ENCODE peak calls at places on chromosomes 16 and 17, in eight cellular contexts. One of them, this sample, is unnamed.

GRCh38 chr17:74924250-74924948 is at the start of gene OTOP2:
- DNase-seq in HepG2: no peak
- DNase-seq in spleen: peak; percentile 80
- DNase-seq in K562: no peak
- DNase-seq in HCT116: no peak
- DNase-seq in prostate gland: no peak
- DNase-seq in transverse colon: peak; percentile 25
- DNase-seq in H1: peak; percentile 67
- DNase-seq in this sample: no peak

GRCh38 chr16:49593423-49594040 is 219.9 kb downstream of the C16orf78 start:
- DNase-seq in HepG2: no peak
- DNase-seq in spleen: peak; percentile 41
- DNase-seq in K562: no peak
- DNase-seq in HCT116: no peak
- DNase-seq in prostate gland: no peak
- DNase-seq in transverse colon: no peak
- DNase-seq in H1: peak; percentile 47
- DNase-seq in this sample: no peak

GRCh38 chr17:79042421-79043190 is 18.6 kb downstream of the C1QTNF1 start:
- DNase-seq in HepG2: peak; percentile 49
- DNase-seq in spleen: peak; percentile 90
- DNase-seq in K562: peak; percentile 69
- DNase-seq in HCT116: peak; percentile 60
- DNase-seq in prostate gland: peak; percentile 79
- DNase-seq in transverse colon: peak; percentile 86
- DNase-seq in H1: peak; percentile 94
- DNase-seq in this sample: no peak

GRCh38 chr17:917391-917811 is 62.2 kb downstream of the NXN start:
- DNase-seq in HepG2: no peak
- DNase-seq in spleen: peak; percentile 75
- DNase-seq in K562: no peak
- DNase-seq in HCT116: no peak
- DNase-seq in prostate gland: no peak
- DNase-seq in transverse colon: no peak
- DNase-seq in H1: no peak
- DNase-seq in this sample: no peak

GRCh38 chr17:76452102-76452645 is 778 bp downstream of the UBE2O start:
- DNase-seq in HepG2: no peak
- DNase-seq in spleen: peak; percentile 87
- DNase-seq in K562: no peak
- DNase-seq in HCT116: no peak
- DNase-seq in prostate gland: no peak
- DNase-seq in transverse colon: peak; percentile 32
- DNase-seq in H1: no peak
- DNase-seq in this sample: no peak

GRCh38 chr16:89565506-89566372 is 5.3 kb downstream of the RPL13 start:
- DNase-seq in HepG2: peak; percentile 57
- DNase-seq in spleen: peak; percentile 85
- DNase-seq in K562: peak; percentile 59
- DNase-seq in HCT116: peak; percentile 69
- DNase-seq in prostate gland: peak; percentile 27
- DNase-seq in transverse colon: peak; percentile 66
- DNase-seq in H1: peak; percentile 94
- DNase-seq in this sample: no peak

GRCh38 chr17:49975531-49975930 is 6.5 kb downstream of the DLX4 start:
- DNase-seq in HepG2: no peak
- DNase-seq in spleen: no peak
- DNase-seq in K562: no peak
- DNase-seq in HCT116: no peak
- DNase-seq in prostate gland: no peak
- DNase-seq in transverse colon: no peak
- DNase-seq in H1: no peak
- DNase-seq in this sample: no peak

GRCh38 chr16:88773812-88774291 is 11.2 kb downstream of the PIEZO1 start:
- DNase-seq in HepG2: no peak
- DNase-seq in spleen: no peak
- DNase-seq in K562: peak; percentile 90
- DNase-seq in HCT116: no peak
- DNase-seq in prostate gland: no peak
- DNase-seq in transverse colon: peak; percentile 64
- DNase-seq in H1: no peak
- DNase-seq in this sample: no peak

GRCh38 chr16:75252049-75252864 is 833 bp upstream of the BCAR1 start:
- DNase-seq in HepG2: no peak
- DNase-seq in spleen: peak; percentile 54
- DNase-seq in K562: no peak
- DNase-seq in HCT116: no peak
- DNase-seq in prostate gland: no peak
- DNase-seq in transverse colon: no peak
- DNase-seq in H1: no peak
- DNase-seq in this sample: no peak

GRCh38 chr16:49639739-49640388 is 216.0 kb downstream of the ZNF423 start:
- DNase-seq in HepG2: peak; percentile 56
- DNase-seq in spleen: peak; percentile 54
- DNase-seq in K562: no peak
- DNase-seq in HCT116: no peak
- DNase-seq in prostate gland: no peak
- DNase-seq in transverse colon: no peak
- DNase-seq in H1: peak; percentile 66
- DNase-seq in this sample: no peak

GRCh38 chr17:77375917-77376651 is 235.3 kb downstream of the SEC14L1 start:
- DNase-seq in HepG2: no peak
- DNase-seq in spleen: peak; percentile 91
- DNase-seq in K562: no peak
- DNase-seq in HCT116: no peak
- DNase-seq in prostate gland: no peak
- DNase-seq in transverse colon: peak; percentile 55
- DNase-seq in H1: no peak
- DNase-seq in this sample: no peak

GRCh38 chr17:52790359-52790955 is 631.9 kb upstream of the CA10 start:
- DNase-seq in HepG2: no peak
- DNase-seq in spleen: no peak
- DNase-seq in K562: no peak
- DNase-seq in HCT116: no peak
- DNase-seq in prostate gland: no peak
- DNase-seq in transverse colon: no peak
- DNase-seq in H1: no peak
- DNase-seq in this sample: no peak

GRCh38 chr17:37818689-37819088 is 73.8 kb upstream of the HNF1B start:
- DNase-seq in HepG2: no peak
- DNase-seq in spleen: no peak
- DNase-seq in K562: no peak
- DNase-seq in HCT116: peak; percentile 57
- DNase-seq in prostate gland: peak; percentile 54
- DNase-seq in transverse colon: peak; percentile 45
- DNase-seq in H1: no peak
- DNase-seq in this sample: no peak

GRCh38 chr16:23122107-23122506 is 27.1 kb downstream of the USP31 start:
- DNase-seq in HepG2: no peak
- DNase-seq in spleen: no peak
- DNase-seq in K562: no peak
- DNase-seq in HCT116: no peak
- DNase-seq in prostate gland: no peak
- DNase-seq in transverse colon: no peak
- DNase-seq in H1: no peak
- DNase-seq in this sample: no peak

GRCh38 chr16:23121024-23121423 is 28.2 kb downstream of the USP31 start:
- DNase-seq in HepG2: no peak
- DNase-seq in spleen: no peak
- DNase-seq in K562: no peak
- DNase-seq in HCT116: no peak
- DNase-seq in prostate gland: peak; percentile 40
- DNase-seq in transverse colon: no peak
- DNase-seq in H1: no peak
- DNase-seq in this sample: no peak

GRCh38 chr16:23125277-23125676 is 24.0 kb downstream of the USP31 start:
- DNase-seq in HepG2: no peak
- DNase-seq in spleen: no peak
- DNase-seq in K562: no peak
- DNase-seq in HCT116: no peak
- DNase-seq in prostate gland: no peak
- DNase-seq in transverse colon: no peak
- DNase-seq in H1: no peak
- DNase-seq in this sample: no peak

GRCh38 chr16:23128056-23128455 is 21.2 kb downstream of the USP31 start:
- DNase-seq in HepG2: no peak
- DNase-seq in spleen: no peak
- DNase-seq in K562: no peak
- DNase-seq in HCT116: no peak
- DNase-seq in prostate gland: no peak
- DNase-seq in transverse colon: no peak
- DNase-seq in H1: no peak
- DNase-seq in this sample: no peak

GRCh38 chr16:23124315-23124714 is 24.9 kb downstream of the USP31 start:
- DNase-seq in HepG2: no peak
- DNase-seq in spleen: no peak
- DNase-seq in K562: no peak
- DNase-seq in HCT116: no peak
- DNase-seq in prostate gland: no peak
- DNase-seq in transverse colon: no peak
- DNase-seq in H1: no peak
- DNase-seq in this sample: no peak
- H3K27ac ChIP-seq in HepG2: no peak overlapping the region
- H3K27ac ChIP-seq in spleen: no peak overlapping the region
- H3K27ac ChIP-seq in K562: no peak overlapping the region
- H3K27ac ChIP-seq in HCT116: no peak overlapping the region
- H3K27ac ChIP-seq in prostate gland: no peak overlapping the region
- H3K27ac ChIP-seq in transverse colon: peak overlapping the region; percentile 10
- H3K27ac ChIP-seq in H1: no peak overlapping the region
- H3K27ac ChIP-seq in this sample: peak overlapping the region; percentile 76

GRCh38 chr17:80476877-80477646 is 655 bp upstream of the NPTX1 start:
- DNase-seq in HepG2: no peak
- DNase-seq in spleen: no peak
- DNase-seq in K562: peak; percentile 39
- DNase-seq in HCT116: no peak
- DNase-seq in prostate gland: no peak
- DNase-seq in transverse colon: no peak
- DNase-seq in H1: no peak
- DNase-seq in this sample: no peak
- H3K4me3 ChIP-seq in HepG2: peak overlapping the region; percentile 20
- H3K4me3 ChIP-seq in spleen: peak overlapping the region; percentile 20
- H3K4me3 ChIP-seq in K562: no peak overlapping the region
- H3K4me3 ChIP-seq in HCT116: no peak overlapping the region
- H3K4me3 ChIP-seq in prostate gland: peak overlapping the region; percentile 6
- H3K4me3 ChIP-seq in transverse colon: peak overlapping the region; percentile 33
- H3K4me3 ChIP-seq in H1: no peak overlapping the region
- H3K4me3 ChIP-seq in this sample: peak overlapping the region; percentile 51

GRCh38 chr17:28706471-28707338 is 5.0 kb downstream of the PROCA1 start:
- DNase-seq in HepG2: no peak
- DNase-seq in spleen: no peak
- DNase-seq in K562: peak; percentile 35
- DNase-seq in HCT116: no peak
- DNase-seq in prostate gland: no peak
- DNase-seq in transverse colon: no peak
- DNase-seq in H1: no peak
- DNase-seq in this sample: no peak
- TF ChIP-seq POLR2AphosphoS5 in HepG2: no peak
- TF ChIP-seq POLR2AphosphoS5 in spleen: no peak
- TF ChIP-seq POLR2AphosphoS5 in K562: no peak
- TF ChIP-seq POLR2AphosphoS5 in HCT116: no peak
- TF ChIP-seq POLR2AphosphoS5 in prostate gland: no peak
- TF ChIP-seq POLR2AphosphoS5 in transverse colon: no peak
- TF ChIP-seq POLR2AphosphoS5 in H1: no peak
- TF ChIP-seq POLR2AphosphoS5 in this sample: no peak

DNA sequence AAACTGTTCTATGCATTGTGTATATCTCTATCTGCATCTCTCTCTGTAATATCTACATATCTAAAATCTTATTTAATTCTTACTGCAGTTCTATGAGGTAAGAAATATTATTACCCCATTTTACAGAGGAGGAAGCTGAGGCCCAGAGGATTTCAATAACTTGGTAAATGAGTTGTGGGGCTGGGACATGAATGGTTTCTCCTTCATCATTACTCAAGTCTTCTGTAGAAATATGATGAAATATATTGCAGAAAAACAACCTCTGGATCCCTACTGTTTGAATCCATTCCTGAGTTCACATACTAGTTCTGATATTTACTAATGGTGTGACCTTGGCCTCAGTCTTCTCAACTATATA is 45.5 kb upstream of the NLK start:
- DNase-seq in HepG2: no peak
- DNase-seq in spleen: no peak
- DNase-seq in K562: no peak
- DNase-seq in HCT116: no peak
- DNase-seq in prostate gland: no peak
- DNase-seq in transverse colon: no peak
- DNase-seq in H1: no peak
- DNase-seq in this sample: no peak
- H3K27ac ChIP-seq in HepG2: no peak overlapping the region
- H3K27ac ChIP-seq in spleen: no peak overlapping the region
- H3K27ac ChIP-seq in K562: no peak overlapping the region
- H3K27ac ChIP-seq in HCT116: no peak overlapping the region
- H3K27ac ChIP-seq in prostate gland: no peak overlapping the region
- H3K27ac ChIP-seq in transverse colon: no peak overlapping the region
- H3K27ac ChIP-seq in H1: no peak overlapping the region
- H3K27ac ChIP-seq in this sample: no peak overlapping the region

DNA sequence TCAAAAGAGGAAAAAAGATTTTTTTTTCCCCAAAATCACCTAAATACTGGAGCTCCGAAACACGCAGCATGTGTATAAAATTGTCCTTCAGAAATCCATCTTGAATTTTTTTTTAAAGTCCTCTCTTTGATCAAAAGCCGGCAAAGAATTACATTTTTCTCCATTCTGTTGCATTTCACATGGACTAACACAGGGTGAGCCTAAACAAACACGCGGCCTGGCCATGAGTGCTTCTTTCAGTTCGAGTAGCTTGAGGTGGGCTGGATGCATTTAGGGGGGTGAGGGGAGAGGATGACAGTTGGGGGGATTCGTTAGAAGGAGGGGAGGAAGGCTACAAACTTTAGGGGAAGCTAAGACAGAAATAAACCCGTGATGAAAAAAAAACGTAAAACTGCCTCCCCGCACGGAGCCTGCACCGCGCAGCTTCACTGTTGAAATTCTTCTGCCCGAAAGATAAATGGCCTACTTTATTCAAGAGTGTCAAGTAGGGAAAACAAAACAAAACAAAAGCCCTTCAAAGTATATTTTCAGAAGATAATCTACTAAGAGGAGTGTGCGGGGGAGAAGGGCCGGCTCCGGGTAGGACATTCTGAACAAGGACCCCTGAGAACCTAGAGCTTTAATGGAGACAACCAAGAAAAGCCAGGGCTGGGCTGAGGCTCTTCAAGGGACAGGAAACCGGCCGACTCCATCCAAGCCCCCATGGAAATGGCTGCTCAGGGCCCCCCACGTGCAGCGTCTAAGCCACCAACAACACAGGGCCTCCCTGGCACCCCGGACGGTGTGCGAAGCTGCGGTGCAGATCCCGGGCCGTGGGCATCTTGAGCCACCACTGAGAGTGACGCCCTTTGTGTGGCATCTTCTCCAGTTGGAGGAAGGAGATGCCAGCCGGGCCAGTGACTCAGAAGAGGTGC is 251.2 kb downstream of the C16orf95 start:
- DNase-seq in HepG2: no peak
- DNase-seq in spleen: no peak
- DNase-seq in K562: no peak
- DNase-seq in HCT116: no peak
- DNase-seq in prostate gland: no peak
- DNase-seq in transverse colon: no peak
- DNase-seq in H1: no peak
- DNase-seq in this sample: no peak
- H3K4me3 ChIP-seq in HepG2: no peak overlapping the region
- H3K4me3 ChIP-seq in spleen: no peak overlapping the region
- H3K4me3 ChIP-seq in K562: no peak overlapping the region
- H3K4me3 ChIP-seq in HCT116: no peak overlapping the region
- H3K4me3 ChIP-seq in prostate gland: no peak overlapping the region
- H3K4me3 ChIP-seq in transverse colon: no peak overlapping the region
- H3K4me3 ChIP-seq in H1: no peak overlapping the region
- H3K4me3 ChIP-seq in this sample: no peak overlapping the region